ENCODE peak calls at places on chromosomes 1 and 21, in four cellular contexts. One of them, this sample, is unnamed.

GRCh38 chr1:235919127-235919796 is 52.6 kb upstream of the LYST start:
- DNase-seq in activated naive CD4-positive, alpha-beta T cell: no peak
- DNase-seq in H9: no peak
- DNase-seq in GM12865: no peak
- DNase-seq in this sample: no peak

GRCh38 chr1:160951443-160952128 is 3.0 kb downstream of the ITLN2 start:
- DNase-seq in activated naive CD4-positive, alpha-beta T cell: peak; percentile 25
- DNase-seq in H9: peak; percentile 76
- DNase-seq in GM12865: peak; percentile 79
- DNase-seq in this sample: no peak

GRCh38 chr1:30533141-30533540 is 190.2 kb downstream of the MATN1 start:
- DNase-seq in activated naive CD4-positive, alpha-beta T cell: no peak
- DNase-seq in H9: no peak
- DNase-seq in GM12865: no peak
- DNase-seq in this sample: no peak

GRCh38 chr1:30194741-30195423 is 528.5 kb downstream of the MATN1 start:
- DNase-seq in activated naive CD4-positive, alpha-beta T cell: no peak
- DNase-seq in H9: no peak
- DNase-seq in GM12865: no peak
- DNase-seq in this sample: no peak

GRCh38 chr1:183394435-183394834 is 23.7 kb downstream of the NMNAT2 start:
- DNase-seq in activated naive CD4-positive, alpha-beta T cell: no peak
- DNase-seq in H9: no peak
- DNase-seq in GM12865: no peak
- DNase-seq in this sample: no peak

GRCh38 chr1:15738416-15739113 is 2.5 kb downstream of the SLC25A34 start:
- DNase-seq in activated naive CD4-positive, alpha-beta T cell: no peak
- DNase-seq in H9: no peak
- DNase-seq in GM12865: no peak
- DNase-seq in this sample: no peak

GRCh38 chr1:232457607-232458006 is 172.3 kb downstream of the SIPA1L2 start:
- DNase-seq in activated naive CD4-positive, alpha-beta T cell: no peak
- DNase-seq in H9: no peak
- DNase-seq in GM12865: peak; percentile 66
- DNase-seq in this sample: no peak

GRCh38 chr1:113871597-113872113 is at the start of gene PTPN22:
- DNase-seq in activated naive CD4-positive, alpha-beta T cell: peak; percentile 48
- DNase-seq in H9: no peak
- DNase-seq in GM12865: peak; percentile 94
- DNase-seq in this sample: peak; percentile 79

GRCh38 chr21:29487154-29487553 is 188.4 kb downstream of the BACH1 start:
- DNase-seq in activated naive CD4-positive, alpha-beta T cell: no peak
- DNase-seq in H9: no peak
- DNase-seq in GM12865: no peak
- DNase-seq in this sample: no peak

GRCh38 chr1:6599141-6599975 is 3.3 kb downstream of the KLHL21 start:
- DNase-seq in activated naive CD4-positive, alpha-beta T cell: peak; percentile 32
- DNase-seq in H9: no peak
- DNase-seq in GM12865: peak; percentile 63
- DNase-seq in this sample: peak; percentile 74

GRCh38 chr1:14598007-14598497 is 433 bp upstream of the KAZN start:
- DNase-seq in activated naive CD4-positive, alpha-beta T cell: no peak
- DNase-seq in H9: peak; percentile 63
- DNase-seq in GM12865: no peak
- DNase-seq in this sample: no peak

GRCh38 chr1:168465942-168466702 is 77.7 kb downstream of the XCL2 start:
- DNase-seq in activated naive CD4-positive, alpha-beta T cell: no peak
- DNase-seq in H9: no peak
- DNase-seq in GM12865: peak; percentile 91
- DNase-seq in this sample: peak; percentile 41

GRCh38 chr1:175034775-175035174 is 11.6 kb upstream of the MRPS14 start:
- DNase-seq in activated naive CD4-positive, alpha-beta T cell: no peak
- DNase-seq in H9: no peak
- DNase-seq in GM12865: no peak
- DNase-seq in this sample: no peak

This sample was measured in upper lobe of left lung.